ENCODE peak calls at places on chromosomes 11 and 22, in four cellular contexts. I is right atrium auricular region, C is body of pancreas, G is heart left ventricle. V is an unnamed sample. For H3K4me1, the result is how much of the 10 kb centered on the place peaks cover.

GRCh38 chr11:117717485-117718314 is 79.3 kb downstream of the DSCAML1 start:
- DNase-seq in I (no peak), C (peak), G (peak), V (no peak)

GRCh38 chr11:29956076-29956556 is 60.7 kb downstream of the KCNA4 start:
- DNase-seq in I (no peak), G (no peak), C (no peak), V (no peak)

GRCh38 chr22:48428556-48429371 is 1398.9 kb downstream of the BRD1 start:
- DNase-seq in C (no peak), G (no peak), I (no peak), V (no peak)

GRCh38 chr11:10809373-10810199 is 860 bp upstream of the EIF4G2 start:
- DNase-seq in I (peak), G (no peak), C (no peak), V (no peak)

GRCh38 chr11:88489030-88489429 is 151.5 kb upstream of the CTSC start:
- DNase-seq in G (no peak), C (no peak), I (no peak), V (no peak)

GRCh38 chr22:20771918-20772625 is 1.8 kb upstream of the SERPIND1 start:
- DNase-seq in G (no peak), I (no peak), C (no peak), V (no peak)

GRCh38 chr11:45786272-45786671 is 18.7 kb upstream of the SLC35C1 start:
- DNase-seq in G (no peak), C (no peak), I (no peak), V (no peak)

GRCh38 chr11:12465332-12465731 is 88.0 kb downstream of the PARVA start:
- DNase-seq in C (no peak), G (no peak), I (no peak), V (no peak)

GRCh38 chr22:46843691-46844297 is 81.3 kb downstream of the TBC1D22A start:
- DNase-seq in G (no peak), C (no peak), I (no peak), V (no peak)

GRCh38 chr22:40007826-40008710 is 13.3 kb downstream of the FAM83F start:
- DNase-seq in I (no peak), G (no peak), C (no peak), V (no peak)

GRCh38 chr11:119322360-119322739 is 5.4 kb upstream of the MCAM start:
- DNase-seq in I (no peak), G (no peak), C (no peak), V (no peak)

GRCh38 chr22:37157516-37158289 is 8.0 kb upstream of the IL2RB start:
- DNase-seq in G (no peak), C (no peak), I (no peak), V (no peak)

GRCh38 chr11:3836903-3837302 is 3.9 kb downstream of the RHOG start:
- DNase-seq in I (no peak), G (peak), C (no peak), V (peak)

GRCh38 chr11:70630816-70631623 is 232.7 kb downstream of the CTTN start:
- DNase-seq in C (no peak), G (no peak), I (no peak), V (no peak)

GRCh38 chr11:95044010-95044409 is 5.2 kb upstream of the KDM4F start:
- DNase-seq in C (no peak), G (no peak), I (no peak), V (no peak)

GRCh38 chr11:94149435-94149834 is 20.8 kb downstream of the PANX1 start:
- DNase-seq in C (no peak), G (no peak), I (no peak), V (no peak)

GRCh38 chr11:63762662-63763505 is 5.7 kb downstream of the ZFTA start:
- DNase-seq in I (no peak), C (peak), G (peak), V (no peak)

GRCh38 chr22:19811811-19812771 is 42.6 kb downstream of the GNB1L start:
- DNase-seq in G (no peak), C (peak), I (no peak), V (no peak)

GRCh38 chr11:65417702-65418430 is 4.7 kb upstream of the NEAT1 start:
- DNase-seq in C (peak), I (peak), G (peak), V (peak)

GRCh38 chr11:64837887-64838351 is 6.5 kb downstream of the CDC42BPG start:
- DNase-seq in I (no peak), C (no peak), G (no peak), V (no peak)

GRCh38 chr11:44776840-44777536 is 50.2 kb downstream of the TSPAN18 start:
- DNase-seq in I (no peak), C (no peak), G (no peak), V (no peak)

GRCh38 chr22:25637672-25638071 is 73.2 kb downstream of the GRK3 start:
- DNase-seq in G (no peak), I (no peak), C (no peak), V (no peak)

GRCh38 chr11:9386086-9386485 is 1.6 kb downstream of the IPO7 start:
- DNase-seq in C (no peak), I (no peak), G (no peak), V (no peak)
- H3K4me3 ChIP-seq in C (no peak), I (peak), G (peak), V (no peak)

GRCh38 chr11:128484172-128484571 is 103.2 kb downstream of the ETS1 start:
- DNase-seq in G (no peak), C (no peak), I (no peak), V (no peak)
- H3K27ac ChIP-seq in G (no peak), C (no peak), I (no peak), V (peak)

GRCh38 chr11:48051217-48051848 is 71.0 kb downstream of the PTPRJ start:
- DNase-seq in C (no peak), I (no peak), G (no peak), V (no peak)
- H3K4me1 ChIP-seq in C (under half), I (under half), G (under half), V (half or more)

GRCh38 chr11:120517390-120518315 is 6.1 kb downstream of the GRIK4 start:
- DNase-seq in C (no peak), G (no peak), I (no peak), V (no peak)

GRCh38 chr11:120514541-120515121 is 3.1 kb downstream of the GRIK4 start:
- DNase-seq in G (no peak), C (no peak), I (no peak), V (no peak)

GRCh38 chr11:120518356-120518755 is 6.8 kb downstream of the GRIK4 start:
- DNase-seq in G (no peak), I (no peak), C (no peak), V (no peak)

GRCh38 chr11:120515186-120515723 is 3.7 kb downstream of the GRIK4 start:
- DNase-seq in C (no peak), I (no peak), G (no peak), V (no peak)

GRCh38 chr11:120516461-120517389 is 5.2 kb downstream of the GRIK4 start:
- DNase-seq in G (no peak), I (no peak), C (no peak), V (no peak)
- H3K4me3 ChIP-seq in G (no peak), I (no peak), C (no peak), V (no peak)

GRCh38 chr22:35378547-35379078 is 2.3 kb upstream of the HMOX1 start:
- DNase-seq in G (no peak), C (no peak), I (no peak), V (no peak)

GRCh38 chr22:35380537-35381423 is at the start of gene HMOX1:
- DNase-seq in G (peak), I (peak), C (peak), V (no peak)

GRCh38 chr22:35380013-35380412 is 883 bp upstream of the HMOX1 start:
- DNase-seq in G (no peak), C (no peak), I (no peak), V (no peak)

GRCh38 chr22:35377735-35378134 is 3.2 kb upstream of the HMOX1 start:
- DNase-seq in I (no peak), G (no peak), C (no peak), V (no peak)

GRCh38 chr22:35379146-35379993 is 1.5 kb upstream of the HMOX1 start:
- DNase-seq in I (no peak), G (no peak), C (no peak), V (no peak)
- H3K27ac ChIP-seq in I (no peak), G (no peak), C (no peak), V (no peak)

V was measured in CD4-positive, alpha-beta memory T cell.